ENCODE peak calls at places on chromosomes 2 and 18, in nine cellular contexts. J is NCI-H1092 treated with DMSO at 0.1 percent for 48 hours; W is activated naive CD8-positive, alpha-beta T cell treated with anti-CD3 and anti-CD28 coated beads, Interleukin-2, amount 50 U/mL, for 24 hours; D is NCI-H510A treated with DMSO at 0.1 percent for 48 hours; H is sciatic nerve; A is tibial artery; R is activated T-cell treated with anti-CD3 and anti-CD28 coated beads, Interleukin-2, amount 50 U/mL, for 4 hours; I is EL; C is iPS DF 19.7. S is an unnamed sample.

GRCh38 chr18:44651453-44651852 is 29.2 kb upstream of the SETBP1 start:
- DNase-seq in J (no peak), W (no peak), D (no peak), H (no peak), A (peak), R (no peak), I (peak), C (no peak), S (no peak)

GRCh38 chr2:59463401-59463800 is 1090.1 kb downstream of the BCL11A start:
- DNase-seq in J (no peak), W (no peak), D (no peak), H (no peak), A (no peak), R (no peak), I (no peak), C (no peak), S (no peak)

GRCh38 chr2:169828141-169828811 is 1.0 kb downstream of the UBR3 start:
- DNase-seq in J (peak), W (peak), D (peak), H (no peak), A (peak), R (peak), I (peak), C (no peak), S (no peak)

GRCh38 chr2:119683717-119684443 is 4.9 kb downstream of the TMEM177 start:
- DNase-seq in J (no peak), W (no peak), D (no peak), H (peak), A (no peak), R (no peak), I (peak), C (no peak), S (peak)

GRCh38 chr2:219125886-219126270 is 34.7 kb downstream of the NHEJ1 start:
- DNase-seq in J (no peak), W (no peak), D (no peak), H (no peak), A (no peak), R (no peak), I (peak), C (no peak), S (no peak)

GRCh38 chr2:8394569-8395359 is 287.1 kb upstream of the ID2 start:
- DNase-seq in J (no peak), W (no peak), D (no peak), H (no peak), A (no peak), R (no peak), I (no peak), C (no peak), S (no peak)

GRCh38 chr2:208820289-208820688 is 413.7 kb downstream of the PTH2R start:
- DNase-seq in J (peak), W (no peak), D (peak), H (no peak), A (no peak), R (no peak), I (no peak), C (no peak), S (no peak)

GRCh38 chr2:117631546-117631945 is 182.9 kb upstream of the DDX18 start:
- DNase-seq in J (no peak), W (no peak), D (no peak), H (no peak), A (no peak), R (no peak), I (no peak), C (no peak), S (no peak)

GRCh38 chr2:118061135-118061955 is 26.9 kb upstream of the INSIG2 start:
- DNase-seq in J (no peak), W (no peak), D (no peak), H (no peak), A (peak), R (no peak), I (peak), C (peak), S (no peak)

GRCh38 chr2:22701761-22702160 is 683.2 kb upstream of the KLHL29 start:
- DNase-seq in J (no peak), W (no peak), D (no peak), H (no peak), A (no peak), R (no peak), I (no peak), C (no peak), S (no peak)

GRCh38 chr2:170588729-170589128 is 126.4 kb upstream of the SP5 start:
- DNase-seq in J (no peak), W (no peak), D (no peak), H (no peak), A (no peak), R (no peak), I (no peak), C (no peak), S (no peak)

GRCh38 chr2:149885946-149886345 is 298.4 kb upstream of the MMADHC start:
- DNase-seq in J (no peak), W (no peak), D (no peak), H (no peak), A (no peak), R (no peak), I (no peak), C (no peak), S (no peak)

S was measured in mesenteric fat pad.